ENCODE peak calls at places on chromosomes 7 and 10, in four cellular contexts. Q is glutamatergic neuron, K is BJ, M is IMR-90. B is an unnamed sample.
A peak's percentile ranks its signal among the peaks of the same experiment; 100 is the strongest.

GRCh38 chr7:9822458-9823290 is 1151.0 kb upstream of the PHF14 start:
- DNase-seq in Q (no peak), K (no peak), M (no peak), B (no peak)

GRCh38 chr7:33130184-33130583 is 820 bp downstream of the BBS9 start:
- DNase-seq in Q (no peak), K (no peak), M (peak; percentile 8), B (no peak)

GRCh38 chr7:156527458-156527890 is 113.1 kb upstream of the RNF32 start:
- DNase-seq in Q (no peak), K (no peak), M (no peak), B (no peak)

GRCh38 chr7:32048970-32049369 is 21.2 kb downstream of the PDE1C start:
- DNase-seq in Q (no peak), K (no peak), M (no peak), B (no peak)

GRCh38 chr7:35003679-35004278 is 33.5 kb downstream of the DPY19L1 start:
- DNase-seq in Q (peak; percentile 26), K (peak; percentile 9), M (peak; percentile 90), B (no peak)

GRCh38 chr10:96107623-96108038 is 22.5 kb upstream of the ZNF518A start:
- DNase-seq in Q (no peak), K (no peak), M (no peak), B (no peak)

GRCh38 chr10:113023017-113023416 is 73.0 kb downstream of the TCF7L2 start:
- DNase-seq in Q (no peak), K (no peak), M (no peak), B (no peak)

GRCh38 chr10:100912013-100912608 is 652 bp upstream of the SLF2 start:
- DNase-seq in Q (no peak), K (no peak), M (peak; percentile 49), B (no peak)

GRCh38 chr10:44874176-44874575 is 37.0 kb upstream of the TMEM72 start:
- DNase-seq in Q (no peak), K (no peak), M (no peak), B (no peak)

DNA sequence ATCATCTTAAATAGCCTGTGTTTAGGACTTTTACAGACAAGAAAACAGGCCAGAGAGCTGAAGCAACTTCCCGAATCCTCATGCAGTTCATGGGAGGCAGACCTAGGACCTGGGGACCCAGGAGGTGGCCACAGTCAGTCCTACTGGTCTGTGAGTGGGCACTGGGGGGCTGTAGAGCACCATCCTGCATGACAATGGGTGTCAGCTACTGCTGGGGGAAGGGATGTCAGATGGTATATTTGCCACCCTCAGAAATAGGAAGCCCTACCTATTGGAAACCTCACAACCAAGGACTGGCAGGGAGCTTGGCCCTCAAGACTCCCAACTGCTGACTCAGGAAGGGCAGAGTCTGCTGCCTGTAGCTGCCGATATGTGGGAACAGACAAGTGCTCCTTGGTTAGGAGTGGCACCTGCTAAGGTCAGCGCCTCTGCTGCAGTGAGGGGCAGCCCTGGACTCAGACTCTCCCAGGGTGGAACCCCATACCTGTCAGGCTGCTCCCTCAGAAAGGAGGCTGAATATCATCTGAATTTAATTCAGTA is 29.7 kb downstream of the OGDH start:
- DNase-seq in Q (no peak), K (no peak), M (no peak), B (no peak)
- TF ChIP-seq CTCF in Q (no peak), K (no peak), M (no peak), B (no peak)

GRCh38 chr10:25384618-25385017 is 209.8 kb downstream of the GPR158 start:
- DNase-seq in Q (no peak), K (no peak), M (no peak), B (no peak)

GRCh38 chr10:25388862-25389206 is 214.0 kb downstream of the GPR158 start:
- DNase-seq in Q (no peak), K (no peak), M (no peak), B (no peak)

GRCh38 chr10:25390733-25391132 is 215.9 kb downstream of the GPR158 start:
- DNase-seq in Q (no peak), K (no peak), M (no peak), B (no peak)

GRCh38 chr10:25392132-25392531 is 217.3 kb downstream of the GPR158 start:
- DNase-seq in Q (no peak), K (no peak), M (no peak), B (no peak)

DNA sequence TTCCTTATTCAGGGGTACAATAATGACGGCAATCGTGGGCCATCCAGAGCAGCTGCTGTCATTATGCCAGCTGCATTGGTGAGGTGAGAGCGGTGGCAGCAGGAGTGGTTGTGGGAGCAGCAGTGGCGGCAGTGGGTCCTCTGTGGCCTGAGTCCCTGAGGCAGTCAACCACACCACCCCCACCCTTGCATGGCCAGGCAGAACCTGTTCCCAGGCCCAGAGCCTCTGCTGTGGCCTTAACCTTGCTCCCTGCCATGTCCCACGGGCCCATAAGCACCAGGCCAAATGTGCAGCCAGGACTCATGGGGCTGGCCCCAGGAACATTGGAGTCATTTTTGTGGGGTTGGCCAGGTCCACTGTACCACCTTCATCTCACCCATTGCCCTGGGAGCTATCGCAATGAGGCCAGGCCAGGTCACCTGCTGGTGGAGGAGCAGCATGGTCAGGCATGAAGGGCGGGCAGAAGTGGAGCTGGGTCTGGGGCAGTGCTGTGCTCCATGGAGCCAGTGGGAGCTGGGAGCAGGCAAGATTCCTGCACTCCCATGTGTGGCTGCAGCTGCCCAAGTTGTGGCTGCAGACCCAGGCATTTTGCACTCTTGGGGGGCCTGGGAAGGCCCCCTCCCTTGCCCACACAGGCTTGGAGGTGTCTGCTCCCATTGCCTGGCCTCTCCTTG is 213.5 kb downstream of the GPR158 start:
- DNase-seq in Q (no peak), K (no peak), M (no peak), B (no peak)
- TF ChIP-seq CTCF in Q (no peak), K (no peak), M (no peak), B (no peak)

GRCh38 chr7:51644216-51644615 is 327.6 kb upstream of the COBL start:
- DNase-seq in Q (no peak), K (no peak), M (no peak), B (no peak)

GRCh38 chr7:51645298-51645697 is 328.7 kb upstream of the COBL start:
- DNase-seq in Q (no peak), K (no peak), M (no peak), B (no peak)

GRCh38 chr7:51647931-51648351 is 331.3 kb upstream of the COBL start:
- DNase-seq in Q (no peak), K (no peak), M (no peak), B (no peak)

GRCh38 chr7:51647486-51647885 is 330.9 kb upstream of the COBL start:
- DNase-seq in Q (no peak), K (no peak), M (no peak), B (no peak)

GRCh38 chr7:51645707-51646298 is 329.2 kb upstream of the COBL start:
- DNase-seq in Q (no peak), K (no peak), M (no peak), B (no peak)
- TF ChIP-seq CTCF in Q (no peak), K (no peak), M (no peak), B (no peak)

GRCh38 chr10:91409069-91409868 is 875 bp upstream of the HECTD2 start:
- DNase-seq in Q (peak; percentile 71), K (no peak), M (peak; percentile 80), B (peak; percentile 59)
- TF ChIP-seq CTCF in Q (no peak), K (no peak), M (no peak), B (no peak)